ENCODE peak calls at places on chromosomes 7 and 10, in eight cellular contexts. A is tibial nerve; U is psoas muscle; V is upper lobe of left lung; J is CD8-positive, alpha-beta T cell; S is endodermal cell; Q is CD4-positive, alpha-beta T cell; T is WERI-Rb-1. W is an unnamed sample.

GRCh38 chr7:7867835-7868234 is 100.8 kb upstream of the GLCCI1 start:
- DNase-seq in A (no peak), U (no peak), V (no peak), J (no peak), S (no peak), Q (no peak), T (no peak), W (no peak)

GRCh38 chr7:138663741-138664710 is 37.1 kb downstream of the SVOPL start:
- DNase-seq in A (no peak), U (no peak), V (peak), J (no peak), S (peak), Q (no peak), T (peak), W (peak)

GRCh38 chr10:115125505-115125904 is 32.3 kb downstream of the ATRNL1 start:
- DNase-seq in A (no peak), U (no peak), V (no peak), J (no peak), S (no peak), Q (no peak), T (no peak), W (no peak)

GRCh38 chr7:150983893-150984368 is 5.8 kb upstream of the KCNH2 start:
- DNase-seq in A (peak), U (peak), V (no peak), J (peak), S (peak), Q (no peak), T (no peak), W (no peak)

GRCh38 chr10:123142701-123143161 is 5.2 kb upstream of the HMX2 start:
- DNase-seq in A (no peak), U (no peak), V (no peak), J (no peak), S (peak), Q (no peak), T (no peak), W (no peak)

GRCh38 chr10:44723654-44724053 is 187.5 kb upstream of the TMEM72 start:
- DNase-seq in A (no peak), U (peak), V (no peak), J (no peak), S (no peak), Q (no peak), T (no peak), W (no peak)

GRCh38 chr7:131327049-131327625 is 539 bp upstream of the MKLN1 start:
- DNase-seq in A (peak), U (no peak), V (peak), J (no peak), S (no peak), Q (peak), T (peak), W (no peak)

GRCh38 chr10:112741830-112742402 is 208.1 kb upstream of the TCF7L2 start:
- DNase-seq in A (no peak), U (no peak), V (peak), J (no peak), S (no peak), Q (no peak), T (no peak), W (no peak)

GRCh38 chr7:107967420-107967819 is 35.5 kb downstream of the LAMB1 start:
- DNase-seq in A (no peak), U (no peak), V (no peak), J (no peak), S (no peak), Q (no peak), T (no peak), W (no peak)

GRCh38 chr7:105644937-105645336 is 63.6 kb upstream of the EFCAB10 start:
- DNase-seq in A (no peak), U (no peak), V (no peak), J (no peak), S (peak), Q (no peak), T (no peak), W (no peak)

GRCh38 chr10:4034907-4035581 is 250.0 kb upstream of the KLF6 start:
- DNase-seq in A (no peak), U (no peak), V (peak), J (no peak), S (no peak), Q (no peak), T (no peak), W (no peak)

GRCh38 chr7:112484671-112485097 is 3.9 kb downstream of the LSMEM1 start:
- DNase-seq in A (no peak), U (no peak), V (no peak), J (no peak), S (no peak), Q (no peak), T (no peak), W (no peak)

GRCh38 chr7:89714131-89714530 is 440.1 kb upstream of the STEAP1 start:
- DNase-seq in A (no peak), U (no peak), V (no peak), J (no peak), S (no peak), Q (no peak), T (no peak), W (no peak)

GRCh38 chr10:118397391-118397790 is 55.3 kb upstream of the FAM204A start:
- DNase-seq in A (no peak), U (no peak), V (no peak), J (no peak), S (no peak), Q (no peak), T (no peak), W (no peak)

GRCh38 chr7:16900212-16900768 is 18.5 kb upstream of the AGR3 start:
- DNase-seq in A (no peak), U (no peak), V (no peak), J (no peak), S (no peak), Q (no peak), T (no peak), W (no peak)

GRCh38 chr7:80791509-80791929 is 127.3 kb downstream of the SEMA3C start:
- DNase-seq in A (no peak), U (no peak), V (no peak), J (no peak), S (no peak), Q (no peak), T (peak), W (no peak)

GRCh38 chr7:123682690-123683089 is 27.0 kb downstream of the LMOD2 start:
- DNase-seq in A (peak), U (no peak), V (no peak), J (peak), S (no peak), Q (no peak), T (no peak), W (no peak)

GRCh38 chr7:42091461-42092229 is 145.4 kb downstream of the GLI3 start:
- DNase-seq in A (no peak), U (no peak), V (peak), J (no peak), S (peak), Q (no peak), T (peak), W (no peak)

GRCh38 chr10:82922755-82923154 is 1047.8 kb downstream of the NRG3 start:
- DNase-seq in A (no peak), U (no peak), V (no peak), J (no peak), S (no peak), Q (no peak), T (no peak), W (no peak)

GRCh38 chr10:74150151-74151056 is at the start of gene AP3M1:
- DNase-seq in A (peak), U (peak), V (peak), J (peak), S (peak), Q (peak), T (peak), W (peak)

GRCh38 chr7:1654111-1654510 is 16.0 kb upstream of the ELFN1 start:
- DNase-seq in A (no peak), U (peak), V (no peak), J (no peak), S (no peak), Q (no peak), T (no peak), W (no peak)

GRCh38 chr7:17680026-17680425 is 260.3 kb downstream of the SNX13 start:
- DNase-seq in A (peak), U (peak), V (peak), J (no peak), S (peak), Q (no peak), T (no peak), W (no peak)

GRCh38 chr10:78588194-78588811 is 480.5 kb upstream of the ZMIZ1 start:
- DNase-seq in A (no peak), U (no peak), V (no peak), J (no peak), S (peak), Q (no peak), T (no peak), W (no peak)

GRCh38 chr10:24449334-24449740 is 240.4 kb downstream of the KIAA1217 start:
- DNase-seq in A (no peak), U (no peak), V (no peak), J (no peak), S (no peak), Q (no peak), T (no peak), W (no peak)

GRCh38 chr7:47968852-47969774 is 10.3 kb downstream of the HUS1 start:
- DNase-seq in A (peak), U (peak), V (peak), J (peak), S (peak), Q (peak), T (peak), W (peak)

GRCh38 chr7:123727071-123727837 is 21.5 kb downstream of the WASL start:
- DNase-seq in A (no peak), U (no peak), V (no peak), J (no peak), S (no peak), Q (no peak), T (no peak), W (no peak)

GRCh38 chr7:92042056-92042737 is 92.1 kb downstream of the CYP51A1 start:
- DNase-seq in A (no peak), U (no peak), V (no peak), J (no peak), S (no peak), Q (no peak), T (no peak), W (no peak)

GRCh38 chr7:131026297-131027003 is 292.4 kb upstream of the KLF14 start:
- DNase-seq in A (no peak), U (no peak), V (no peak), J (no peak), S (no peak), Q (no peak), T (no peak), W (no peak)

GRCh38 chr10:22779331-22780019 is 65.1 kb upstream of the PIP4K2A start:
- DNase-seq in A (no peak), U (no peak), V (no peak), J (no peak), S (no peak), Q (no peak), T (no peak), W (no peak)

GRCh38 chr7:80415114-80415513 is 96.8 kb downstream of the GNAT3 start:
- DNase-seq in A (no peak), U (no peak), V (no peak), J (no peak), S (no peak), Q (no peak), T (no peak), W (no peak)

GRCh38 chr7:27145167-27145883 is 1.8 kb upstream of the HOXA5 start:
- DNase-seq in A (no peak), U (no peak), V (no peak), J (no peak), S (peak), Q (no peak), T (no peak), W (no peak)

GRCh38 chr10:117363027-117363426 is 12.2 kb downstream of the PDZD8 start:
- DNase-seq in A (no peak), U (no peak), V (no peak), J (no peak), S (no peak), Q (no peak), T (no peak), W (no peak)

GRCh38 chr7:74526780-74527179 is 73.1 kb downstream of the GTF2IRD1 start:
- DNase-seq in A (no peak), U (no peak), V (no peak), J (no peak), S (no peak), Q (no peak), T (no peak), W (no peak)

GRCh38 chr10:29926649-29927048 is 132.7 kb downstream of the JCAD start:
- DNase-seq in A (no peak), U (no peak), V (no peak), J (no peak), S (peak), Q (no peak), T (peak), W (peak)

GRCh38 chr7:117715784-117716445 is 157.3 kb downstream of the CTTNBP2 start:
- DNase-seq in A (no peak), U (no peak), V (peak), J (no peak), S (peak), Q (no peak), T (peak), W (no peak)

GRCh38 chr10:103262229-103262628 is 14.7 kb upstream of the INA start:
- DNase-seq in A (no peak), U (no peak), V (no peak), J (no peak), S (no peak), Q (no peak), T (no peak), W (no peak)

GRCh38 chr10:103259989-103260388 is 14.3 kb downstream of the RPEL1 start:
- DNase-seq in A (no peak), U (no peak), V (no peak), J (no peak), S (no peak), Q (no peak), T (no peak), W (no peak)

DNA sequence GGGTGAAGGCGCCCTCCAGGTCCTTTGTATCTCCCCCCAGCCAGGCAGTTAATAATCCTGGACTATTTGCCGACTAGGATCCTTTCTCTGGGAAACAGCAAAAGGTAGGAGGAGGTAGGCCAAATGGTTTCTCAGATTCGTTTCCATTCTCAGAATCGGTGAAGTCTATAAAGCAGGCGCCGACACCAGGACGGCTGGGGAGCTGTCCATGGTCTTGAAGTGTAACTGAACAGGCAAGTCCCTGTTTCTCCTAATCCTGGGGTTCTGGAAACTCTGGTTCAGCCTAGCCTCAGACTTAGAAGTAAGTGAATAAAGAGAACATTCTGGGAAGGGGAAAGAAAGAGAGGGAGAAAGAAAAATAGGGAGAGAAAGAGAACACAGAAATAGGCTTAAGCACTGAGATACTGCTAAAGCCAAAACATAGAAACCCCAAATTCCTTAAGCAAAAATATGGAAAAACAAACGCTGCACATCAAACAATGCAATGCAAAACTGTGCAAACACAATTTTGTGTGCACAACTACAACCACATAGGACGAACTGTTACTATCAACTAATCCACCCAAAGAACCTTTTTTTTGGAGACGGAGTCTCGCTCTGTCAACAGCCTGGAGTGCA is 11.1 kb upstream of the INA start:
- DNase-seq in A (peak), U (peak), V (no peak), J (peak), S (peak), Q (no peak), T (no peak), W (no peak)
- TF ChIP-seq CTCF in A (no peak), U (no peak), V (no peak), J (no peak), S (no peak), Q (no peak), T (no peak), W (no peak)

DNA sequence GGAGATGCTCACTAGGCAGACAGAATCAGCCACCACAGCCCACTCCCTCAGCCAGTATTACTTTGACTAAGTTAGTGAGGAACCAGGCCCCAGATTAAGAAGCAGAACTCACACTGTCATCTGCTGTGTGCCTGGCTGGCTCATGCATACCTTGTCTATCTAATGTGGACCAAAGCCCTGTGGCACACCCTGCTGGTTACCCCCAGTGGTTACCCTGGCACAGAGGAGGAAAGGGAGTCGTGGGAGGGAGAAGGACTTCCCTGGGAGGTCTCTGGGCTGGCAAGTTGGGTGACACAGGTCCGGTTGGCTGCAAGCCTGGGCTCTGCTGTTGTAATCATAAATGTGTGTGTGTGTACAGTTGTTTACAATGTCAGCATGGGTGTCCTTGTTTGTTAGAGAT is 7.5 kb upstream of the SH2D4B start:
- DNase-seq in A (no peak), U (no peak), V (peak), J (peak), S (peak), Q (no peak), T (no peak), W (no peak)
- TF ChIP-seq CTCF in A (peak), U (no peak), V (peak), J (peak), S (peak), Q (peak), T (no peak), W (no peak)

DNA sequence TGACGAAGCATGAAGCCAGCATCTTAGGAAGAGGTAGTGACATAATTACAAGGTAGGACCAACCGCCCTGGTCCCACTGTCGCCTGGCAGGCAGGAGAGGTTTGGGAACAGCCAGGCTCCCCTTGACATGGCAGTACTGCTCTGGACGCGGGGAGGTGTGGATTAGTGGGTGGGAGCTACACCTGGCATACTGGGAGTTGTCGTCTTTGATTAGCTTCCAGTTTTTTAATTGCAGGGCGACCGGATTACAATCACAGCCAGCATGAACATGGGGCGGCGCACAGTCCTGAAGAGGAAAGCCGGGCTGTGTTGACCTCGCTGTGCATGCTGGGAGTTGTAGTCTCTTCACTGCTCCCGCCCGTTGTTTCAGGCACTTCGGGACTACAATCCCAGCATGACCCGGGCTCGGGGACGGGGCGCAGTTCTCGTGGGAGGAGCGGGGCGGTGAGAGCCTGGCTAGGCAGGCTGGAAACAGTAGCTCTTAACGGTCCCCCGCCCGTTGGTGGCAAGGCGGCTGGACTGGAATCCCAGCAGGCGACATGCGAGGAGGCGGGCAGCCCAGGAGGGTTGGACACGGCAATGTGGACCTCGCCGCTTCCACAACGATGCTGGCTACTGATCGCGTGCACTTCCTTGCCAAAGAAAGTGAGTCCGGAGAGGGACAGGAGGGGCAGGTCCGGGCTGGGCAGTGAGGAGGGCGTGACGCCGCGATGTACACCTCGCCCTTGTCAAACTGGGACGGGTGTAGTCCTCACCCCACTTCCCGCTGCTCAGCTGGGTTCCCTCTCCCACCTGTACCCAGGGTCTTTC is 98.0 kb upstream of the ZNF722 start:
- DNase-seq in A (peak), U (peak), V (peak), J (peak), S (no peak), Q (peak), T (no peak), W (no peak)
- TF ChIP-seq CTCF in A (no peak), U (no peak), V (no peak), J (no peak), S (no peak), Q (no peak), T (no peak), W (no peak)

GRCh38 chr7:97845622-97846203 is 26.5 kb downstream of the ASNS start:
- DNase-seq in A (no peak), U (no peak), V (no peak), J (no peak), S (no peak), Q (no peak), T (no peak), W (no peak)
- TF ChIP-seq CTCF in A (peak), U (peak), V (peak), J (peak), S (peak), Q (peak), T (no peak), W (peak)

DNA sequence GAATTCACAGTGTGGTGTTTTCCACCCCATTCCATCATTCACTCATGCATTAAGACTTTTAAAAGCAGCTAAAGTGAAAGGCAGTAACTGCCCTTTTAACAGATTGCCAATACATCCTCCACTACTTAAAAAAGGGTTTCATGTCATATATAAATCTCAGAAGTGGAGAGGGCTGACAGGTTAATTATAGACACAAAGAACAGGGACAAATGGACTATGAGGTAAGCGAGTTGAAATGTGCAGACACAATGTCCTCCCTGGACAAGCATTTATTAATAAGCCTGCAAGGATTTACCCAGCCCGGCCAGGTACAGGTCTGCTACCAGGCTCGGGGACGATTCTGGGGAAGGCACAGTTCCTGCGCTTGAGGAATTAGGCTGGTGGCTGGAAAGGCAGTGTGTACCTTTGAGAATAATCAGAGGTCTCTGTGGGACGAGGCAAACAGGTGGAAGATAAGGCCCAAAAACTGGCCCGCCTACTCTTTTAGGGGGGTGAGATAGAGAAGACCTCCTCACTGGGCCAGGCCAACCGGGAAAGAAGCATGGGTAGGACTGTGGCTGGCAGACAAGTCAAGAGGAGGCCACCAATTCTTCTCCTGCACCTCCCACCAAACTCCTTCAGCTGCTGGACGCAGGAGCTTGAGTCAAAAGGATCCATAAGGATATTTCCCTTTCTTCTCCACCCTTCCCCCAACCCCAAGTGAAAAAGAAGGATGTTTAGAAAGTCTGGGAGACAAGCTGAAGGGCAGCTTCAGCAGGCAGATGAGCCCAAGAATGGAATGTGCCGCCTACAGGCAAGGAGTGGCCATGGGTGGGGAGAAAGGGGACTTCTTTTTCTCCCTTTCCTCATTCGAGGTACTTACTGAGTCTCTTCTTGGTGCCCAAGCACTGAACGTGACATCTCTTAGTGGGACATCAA is 1.5 kb downstream of the PDLIM1 start:
- DNase-seq in A (no peak), U (no peak), V (no peak), J (no peak), S (peak), Q (no peak), T (peak), W (no peak)
- TF ChIP-seq CTCF in A (peak), U (no peak), V (peak), J (no peak), S (peak), Q (no peak), T (peak), W (no peak)

GRCh38 chr7:24885305-24885704 is 94.7 kb downstream of the OSBPL3 start:
- DNase-seq in A (no peak), U (no peak), V (peak), J (no peak), S (no peak), Q (no peak), T (peak), W (no peak)
- TF ChIP-seq CTCF in A (no peak), U (no peak), V (no peak), J (no peak), S (peak), Q (no peak), T (no peak), W (no peak)